ENCODE peak calls at places on chromosomes 12 and 14, in five cellular contexts. Z, W, Y, F and E are unnamed samples.

GRCh38 chr14:38669027-38669426 is 413.1 kb upstream of the CLEC14A start:
- DNase-seq in W (no peak), Z (no peak), Y (no peak), F (no peak), E (no peak)

GRCh38 chr12:126776047-126776446 is 1490.9 kb upstream of the TMEM132C start:
- DNase-seq in W (no peak), Y (no peak), Z (no peak), F (no peak), E (no peak)

GRCh38 chr12:124024263-124024678 is 51.3 kb downstream of the ZNF664 start:
- DNase-seq in Z (no peak), Y (no peak), W (no peak), F (peak; percentile 49), E (no peak)

GRCh38 chr14:104596927-104597351 is 7.6 kb downstream of the TMEM179 start:
- DNase-seq in Z (peak; percentile 13), F (no peak), W (no peak), Y (peak; percentile 40), E (no peak)

GRCh38 chr14:98949506-98950135 is 322.4 kb downstream of the BCL11B start:
- DNase-seq in Z (no peak), Y (no peak), W (no peak), F (no peak), E (no peak)

GRCh38 chr12:26937863-26938659 is at the start of the genes FGFR1OP2 and INTS13:
- DNase-seq in F (peak; percentile 99), Z (peak; percentile 99), Y (peak; percentile 99), W (peak; percentile 99), E (peak; percentile 98)

GRCh38 chr12:48183091-48183875 is at the start of gene CCDC184:
- DNase-seq in Z (peak; percentile 59), W (peak; percentile 70), Y (peak; percentile 64), F (peak; percentile 75), E (peak; percentile 38)

GRCh38 chr12:114662512-114663177 is 21.3 kb downstream of the TBX3 start:
- DNase-seq in W (peak; percentile 75), Y (peak; percentile 75), F (peak; percentile 95), Z (peak; percentile 70), E (peak; percentile 64)

GRCh38 chr12:93572712-93573551 is 457 bp downstream of the SOCS2 start:
- DNase-seq in W (peak; percentile 44), Y (peak; percentile 51), F (no peak), Z (peak; percentile 32), E (no peak)

GRCh38 chr12:44389038-44389437 is 487.1 kb downstream of the NELL2 start:
- DNase-seq in Z (no peak), F (no peak), Y (no peak), W (no peak), E (no peak)

GRCh38 chr14:91418387-91419043 is 895 bp upstream of the CCDC88C start:
- DNase-seq in Z (peak; percentile 66), F (peak; percentile 7), Y (peak; percentile 81), W (peak; percentile 73), E (peak; percentile 56)

GRCh38 chr14:91415794-91416743 is 1.6 kb downstream of the CCDC88C start:
- DNase-seq in W (no peak), Y (no peak), Z (no peak), F (no peak), E (no peak)

GRCh38 chr14:91417983-91418386 is 365 bp upstream of the CCDC88C start:
- DNase-seq in Z (no peak), F (no peak), W (no peak), Y (peak; percentile 69), E (no peak)

GRCh38 chr14:91416744-91417133 is 881 bp downstream of the CCDC88C start:
- DNase-seq in Y (peak; percentile 63), Z (no peak), W (no peak), F (no peak), E (no peak)

GRCh38 chr14:91417134-91417982 is at the start of gene CCDC88C:
- DNase-seq in Z (peak; percentile 62), W (peak; percentile 58), F (no peak), Y (peak; percentile 85), E (no peak)
- TF ChIP-seq CTCF in Z (no peak), W (no peak), F (no peak), Y (no peak), E (peak; percentile 28)

GRCh38 chr14:57530571-57530970 is 36.9 kb upstream of the CCDC198 start:
- DNase-seq in Y (no peak), Z (no peak), F (no peak), W (no peak), E (no peak)

DNA sequence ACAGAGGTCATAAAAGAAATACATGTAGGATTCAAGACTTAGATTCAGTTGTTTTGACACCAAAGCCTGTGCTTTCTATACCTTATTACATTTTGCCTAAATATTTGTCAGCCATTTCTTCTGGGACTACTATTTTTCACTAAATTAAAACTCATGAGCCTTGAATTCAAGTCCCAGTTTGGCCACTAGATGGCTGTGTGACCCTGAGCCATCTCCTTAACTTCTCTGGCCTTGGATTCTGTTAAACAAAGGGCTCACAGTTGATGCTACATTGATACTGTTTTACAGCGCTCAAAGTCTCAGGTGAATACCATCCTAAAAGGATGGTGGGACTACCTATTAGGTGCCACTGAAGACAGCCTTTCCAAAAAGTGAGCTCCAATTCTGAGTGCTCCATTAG is 39.6 kb upstream of the CCDC198 start:
- DNase-seq in W (no peak), F (no peak), Z (no peak), Y (no peak), E (peak; percentile 27)
- TF ChIP-seq CTCF in W (peak; percentile 57), F (peak; percentile 74), Z (peak; percentile 43), Y (peak; percentile 29), E (peak; percentile 61)

GRCh38 chr12:106956048-106956935 is 585 bp downstream of the TMEM263 start:
- DNase-seq in Z (peak; percentile 63), Y (peak; percentile 71), W (peak; percentile 34), F (peak; percentile 88), E (no peak)
- TF ChIP-seq CTCF in Z (peak; percentile 30), Y (peak; percentile 21), W (no peak), F (peak; percentile 50), E (peak; percentile 46)

GRCh38 chr14:63212209-63212608 is 8.0 kb downstream of the RHOJ start:
- DNase-seq in W (no peak), Y (no peak), Z (no peak), F (no peak), E (no peak)
- TF ChIP-seq CTCF in W (peak; percentile 50), Y (no peak), Z (no peak), F (peak; percentile 34), E (no peak)

DNA sequence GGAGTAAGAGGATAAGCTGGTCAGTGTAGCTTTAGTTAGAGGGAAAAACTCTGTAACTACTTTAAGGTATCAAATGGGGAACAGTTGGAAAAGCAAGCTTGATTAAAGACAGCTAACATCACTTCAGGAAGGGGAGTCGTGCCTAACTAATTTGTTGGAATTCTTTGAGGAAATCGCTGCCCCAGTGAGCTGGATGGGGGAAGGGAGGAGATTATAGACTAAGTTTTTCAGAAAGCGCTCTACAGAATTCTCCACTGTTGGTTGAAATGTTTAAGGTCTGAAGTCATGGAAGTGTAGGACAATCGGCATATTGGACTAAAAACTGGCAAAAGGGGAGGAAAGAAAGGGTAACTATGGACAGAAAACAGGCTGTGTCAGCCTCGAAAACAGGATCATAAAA is 229.9 kb upstream of the HMGA2 start:
- DNase-seq in Y (no peak), F (no peak), W (no peak), Z (no peak), E (no peak)
- TF ChIP-seq CTCF in Y (no peak), F (no peak), W (no peak), Z (no peak), E (no peak)

GRCh38 chr14:93103392-93104080 is 12.2 kb downstream of the ITPK1 start:
- DNase-seq in F (no peak), Z (no peak), Y (peak; percentile 81), W (no peak), E (no peak)

GRCh38 chr14:93106541-93107156 is 9.1 kb downstream of the ITPK1 start:
- DNase-seq in F (no peak), W (no peak), Y (no peak), Z (no peak), E (no peak)

GRCh38 chr14:93107383-93107782 is 8.3 kb downstream of the ITPK1 start:
- DNase-seq in F (no peak), Y (no peak), W (no peak), Z (no peak), E (no peak)

GRCh38 chr14:93105362-93105761 is 10.4 kb downstream of the ITPK1 start:
- DNase-seq in Z (peak; percentile 44), W (no peak), F (no peak), Y (peak; percentile 85), E (no peak)

DNA sequence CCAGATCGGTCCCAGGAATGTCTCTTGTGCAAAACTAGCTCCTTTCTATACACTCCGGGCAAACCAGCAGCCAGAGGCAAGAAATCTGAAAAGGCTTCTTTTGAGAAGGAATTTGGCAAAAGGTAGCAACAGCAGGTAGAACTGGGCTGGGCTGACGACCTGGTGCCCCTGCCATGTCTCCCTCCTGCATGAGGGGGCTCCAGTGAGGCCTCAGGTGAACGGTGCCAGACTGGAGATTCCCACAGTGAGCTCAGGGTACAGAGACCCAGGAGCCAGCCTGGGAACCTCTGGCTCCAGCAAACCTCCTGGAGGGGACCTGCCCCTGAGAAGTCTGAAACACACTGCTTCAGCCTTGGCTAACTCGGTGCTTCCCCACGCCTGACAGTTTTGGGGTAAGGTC is 10.8 kb downstream of the ITPK1 start:
- DNase-seq in W (no peak), F (no peak), Z (no peak), Y (no peak), E (no peak)
- TF ChIP-seq CTCF in W (no peak), F (peak; percentile 24), Z (peak; percentile 7), Y (no peak), E (no peak)